ENCODE peak calls at places on chromosomes 6 and 20, in four cellular contexts. G is HepG2, T is SK-N-SH, N is GM12878. X is an unnamed sample.

GRCh38 chr6:37182736-37183590 is 13.0 kb downstream of the PIM1 start:
- DNase-seq in G (no peak), T (no peak), N (peak; percentile 32), X (peak; percentile 65)

GRCh38 chr20:13533946-13534345 is 104.8 kb downstream of the TASP1 start:
- DNase-seq in G (no peak), T (no peak), N (no peak), X (no peak)

GRCh38 chr20:63496404-63497120 is 2.3 kb downstream of the EEF1A2 start:
- DNase-seq in G (no peak), T (no peak), N (no peak), X (no peak)

GRCh38 chr20:36152266-36152665 is 2.3 kb upstream of the EPB41L1 start:
- DNase-seq in G (no peak), T (no peak), N (no peak), X (no peak)

GRCh38 chr6:129567374-129567773 is 142.6 kb downstream of the ARHGAP18 start:
- DNase-seq in G (peak; percentile 23), T (no peak), N (no peak), X (peak; percentile 58)

GRCh38 chr6:30450908-30451818 is 38.1 kb upstream of the HLA-E start:
- DNase-seq in G (peak; percentile 39), T (no peak), N (peak; percentile 36), X (no peak)

GRCh38 chr20:52411611-52412010 is 220.0 kb upstream of the ZFP64 start:
- DNase-seq in G (no peak), T (no peak), N (no peak), X (no peak)

GRCh38 chr6:167920165-167920564 is 77.3 kb upstream of the KIF25 start:
- DNase-seq in G (no peak), T (no peak), N (no peak), X (no peak)

GRCh38 chr6:170130771-170131241 is 160.1 kb downstream of the DLL1 start:
- DNase-seq in G (no peak), T (no peak), N (no peak), X (no peak)

GRCh38 chr20:50353289-50353961 is 156.8 kb upstream of the PTPN1 start:
- DNase-seq in G (peak; percentile 61), T (no peak), N (no peak), X (no peak)

GRCh38 chr6:156645106-156645505 is 132.1 kb upstream of the ARID1B start:
- DNase-seq in G (no peak), T (no peak), N (no peak), X (no peak)

GRCh38 chr6:131657630-131658111 is 20.6 kb downstream of the ENPP3 start:
- DNase-seq in G (no peak), T (no peak), N (no peak), X (no peak)

GRCh38 chr6:140062042-140063041 is 687.9 kb upstream of the CITED2 start:
- DNase-seq in G (no peak), T (peak; percentile 10), N (no peak), X (no peak)

GRCh38 chr20:44433751-44434538 is 41.7 kb upstream of the TTPAL start:
- DNase-seq in G (peak; percentile 99), T (no peak), N (no peak), X (no peak)

GRCh38 chr6:131001113-131001776 is 61.8 kb downstream of the EPB41L2 start:
- DNase-seq in G (no peak), T (no peak), N (no peak), X (no peak)

GRCh38 chr20:52490715-52491430 is 299.3 kb upstream of the ZFP64 start:
- DNase-seq in G (no peak), T (no peak), N (no peak), X (no peak)

GRCh38 chr6:167699141-167700036 is 127.3 kb upstream of the AFDN start:
- DNase-seq in G (no peak), T (no peak), N (peak; percentile 27), X (no peak)

GRCh38 chr6:44041461-44042260 is 85.6 kb downstream of the MRPL14 start:
- DNase-seq in G (no peak), T (no peak), N (no peak), X (peak; percentile 80)

GRCh38 chr6:135743476-135743875 is 108.0 kb upstream of the PDE7B start:
- DNase-seq in G (no peak), T (no peak), N (no peak), X (no peak)

GRCh38 chr6:17705428-17705777 is 1.3 kb downstream of the NUP153 start:
- DNase-seq in G (peak; percentile 37), T (peak; percentile 69), N (no peak), X (peak; percentile 54)

GRCh38 chr20:16806886-16807285 is 58.7 kb downstream of the OTOR start:
- DNase-seq in G (no peak), T (no peak), N (no peak), X (no peak)

GRCh38 chr20:2800590-2801458 is at the start of gene CPXM1:
- DNase-seq in G (peak; percentile 46), T (peak; percentile 98), N (no peak), X (peak; percentile 74)

GRCh38 chr6:113047932-113048331 is 700.8 kb downstream of the RFPL4B start:
- DNase-seq in G (no peak), T (no peak), N (no peak), X (no peak)

GRCh38 chr6:5197084-5197483 is 63.7 kb downstream of the LYRM4 start:
- DNase-seq in G (no peak), T (no peak), N (no peak), X (no peak)

GRCh38 chr6:104728444-104728843 is 131.3 kb downstream of the HACE1 start:
- DNase-seq in G (no peak), T (no peak), N (no peak), X (no peak)

GRCh38 chr6:112735129-112735528 is 388.0 kb downstream of the RFPL4B start:
- DNase-seq in G (no peak), T (no peak), N (no peak), X (no peak)

GRCh38 chr6:147820520-147820919 is 312.0 kb downstream of the SAMD5 start:
- DNase-seq in G (peak; percentile 80), T (no peak), N (no peak), X (no peak)
- TF ChIP-seq NFIC in G (no peak), T (no peak), N (no peak), X (no peak)

GRCh38 chr6:33028220-33028849 is 18.9 kb upstream of the HLA-DOA start:
- DNase-seq in G (no peak), T (no peak), N (peak; percentile 36), X (peak; percentile 18)

GRCh38 chr6:33030245-33030644 is 20.9 kb upstream of the HLA-DOA start:
- DNase-seq in G (no peak), T (no peak), N (no peak), X (no peak)

GRCh38 chr6:33034554-33034953 is 25.2 kb upstream of the HLA-DOA start:
- DNase-seq in G (no peak), T (no peak), N (no peak), X (no peak)

GRCh38 chr6:33029297-33030184 is 20.1 kb upstream of the HLA-DOA start:
- DNase-seq in G (no peak), T (no peak), N (peak; percentile 94), X (no peak)
- TF ChIP-seq TAF1 in G (no peak), T (no peak), N (peak; percentile 88), X (no peak)

DNA sequence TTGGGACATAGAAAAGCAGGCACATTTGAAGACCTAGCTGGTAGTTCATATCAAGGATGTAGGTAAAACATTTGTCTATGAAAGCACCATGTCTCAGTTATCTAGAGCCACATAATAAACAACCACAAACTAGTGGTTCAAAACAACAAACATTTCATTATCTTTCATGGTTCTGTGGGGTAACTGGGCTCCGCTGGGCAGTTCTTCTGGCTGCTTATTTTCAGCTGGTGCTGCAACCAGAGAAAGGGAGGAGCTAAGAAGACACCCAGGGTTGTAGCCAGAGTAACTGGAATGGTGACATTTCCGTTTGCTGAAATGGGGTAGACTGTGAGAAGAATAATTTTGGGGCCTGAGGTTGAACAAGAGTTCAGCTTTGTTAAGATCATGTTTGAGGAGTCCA is 145.7 kb upstream of the SULF2 start:
- DNase-seq in G (no peak), T (no peak), N (no peak), X (no peak)
- H3K4me2 ChIP-seq in G (no peak overlapping the region), T (no peak overlapping the region), N (no peak overlapping the region), X (no peak overlapping the region)

GRCh38 chr6:1382883-1383728 is 6.3 kb upstream of the FOXF2 start:
- DNase-seq in G (no peak), T (no peak), N (no peak), X (no peak)
- TF ChIP-seq NFIC in G (no peak), T (no peak), N (no peak), X (no peak)

GRCh38 chr20:38434310-38434741 is 802 bp downstream of the SNHG17 start:
- DNase-seq in G (no peak), T (peak; percentile 43), N (no peak), X (peak; percentile 52)
- TF ChIP-seq TAF1 in G (no peak), T (no peak), N (no peak), X (no peak)

GRCh38 chr6:148446681-148447080 is 104.0 kb downstream of the SASH1 start:
- DNase-seq in G (no peak), T (no peak), N (no peak), X (no peak)

GRCh38 chr6:148443798-148444560 is 101.3 kb downstream of the SASH1 start:
- DNase-seq in G (no peak), T (no peak), N (no peak), X (no peak)

GRCh38 chr6:148447521-148448230 is 105.0 kb downstream of the SASH1 start:
- DNase-seq in G (no peak), T (no peak), N (no peak), X (no peak)

GRCh38 chr6:148445116-148445515 is 102.5 kb downstream of the SASH1 start:
- DNase-seq in G (no peak), T (no peak), N (no peak), X (no peak)

DNA sequence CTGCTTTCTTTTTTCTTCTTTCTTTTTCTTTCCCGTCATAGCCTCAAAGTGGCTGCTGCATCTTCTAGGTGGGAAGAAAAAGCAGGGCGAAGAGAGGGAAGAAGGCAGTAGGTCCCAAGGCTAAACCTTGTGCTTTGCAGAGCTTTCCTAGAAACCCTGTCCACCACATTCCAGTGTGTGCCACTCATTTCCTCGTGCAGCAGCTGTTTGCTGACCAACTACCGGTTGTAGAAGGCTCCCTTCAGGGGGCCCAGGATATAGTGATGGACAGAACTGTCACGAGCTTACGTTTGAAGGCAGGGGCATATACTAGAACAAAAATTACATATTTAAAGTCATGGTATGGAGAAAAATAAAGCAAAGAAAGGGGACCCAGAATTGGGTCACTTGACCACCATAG is 103.0 kb downstream of the SASH1 start:
- DNase-seq in G (no peak), T (no peak), N (no peak), X (no peak)
- H3K4me2 ChIP-seq in G (no peak overlapping the region), T (peak overlapping the region; percentile 48), N (no peak overlapping the region), X (no peak overlapping the region)

DNA sequence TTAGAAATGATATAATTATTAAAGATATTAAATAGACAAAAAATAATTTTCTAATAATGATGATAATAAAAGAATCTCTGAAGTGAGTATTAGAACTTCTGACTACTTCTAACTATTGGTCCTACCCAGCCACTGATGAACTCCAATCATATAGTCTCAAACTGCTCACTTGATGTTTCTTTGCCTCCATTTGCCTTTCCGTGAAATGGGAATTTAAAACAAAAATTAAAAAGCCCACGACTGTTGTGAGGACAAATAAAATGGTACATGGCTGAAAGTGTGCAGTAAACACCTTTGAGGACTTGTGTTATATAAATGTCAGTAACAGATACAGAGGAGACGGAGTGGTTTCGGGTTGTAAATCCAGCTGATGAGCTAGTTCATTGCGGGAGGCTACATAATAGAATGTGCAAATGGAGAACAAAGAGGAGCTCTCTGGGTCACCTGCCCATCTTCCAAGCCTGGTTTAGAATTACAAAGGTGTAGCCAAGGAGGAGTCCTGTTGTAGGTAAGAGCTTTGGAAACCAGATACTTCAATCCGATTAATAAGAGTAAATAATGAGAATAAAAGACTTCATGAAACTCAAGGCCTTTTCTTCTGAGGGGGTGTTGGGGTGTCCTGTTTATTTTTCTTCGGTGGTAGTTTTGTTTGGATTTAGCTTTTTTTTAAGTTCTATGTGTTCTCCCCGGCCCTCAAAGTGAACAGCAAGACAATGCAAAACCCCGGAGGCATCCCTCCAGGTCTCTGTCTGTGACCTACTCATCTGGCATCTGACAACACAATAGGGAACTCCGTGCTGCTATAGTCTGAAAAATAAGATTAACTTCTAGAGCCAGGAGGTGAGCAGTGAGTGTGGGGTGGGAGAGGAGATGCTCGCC is 4.4 kb upstream of the PXDC1 start:
- DNase-seq in G (no peak), T (no peak), N (no peak), X (no peak)
- TF ChIP-seq NFIC in G (no peak), T (no peak), N (no peak), X (no peak)

X was measured in K562.